ENCODE peak calls at places on chromosomes 6 and 20, in eight cellular contexts. I, Z, A, U, K, M, S and J are unnamed samples.

GRCh38 chr6:108667984-108668383 is 107.3 kb downstream of the FOXO3 start:
- DNase-seq in K (no peak), U (no peak), I (no peak), S (no peak), M (peak), Z (peak), A (no peak), J (peak)

GRCh38 chr6:112296122-112296521 is 41.8 kb upstream of the LAMA4 start:
- DNase-seq in U (no peak), K (no peak), S (no peak), I (no peak), A (no peak), M (peak), Z (peak), J (peak)

GRCh38 chr20:24766826-24767622 is 182.0 kb upstream of the CST7 start:
- DNase-seq in A (no peak), S (peak), Z (no peak), M (no peak), U (no peak), I (no peak), K (no peak), J (no peak)

GRCh38 chr6:80728830-80729229 is 622.4 kb downstream of the BCKDHB start:
- DNase-seq in U (no peak), Z (no peak), I (no peak), K (no peak), M (peak), S (no peak), A (no peak), J (no peak)

GRCh38 chr6:117547688-117548621 is 54.4 kb downstream of the GOPC start:
- DNase-seq in Z (no peak), A (no peak), I (no peak), S (peak), U (no peak), K (peak), M (peak), J (peak)

GRCh38 chr6:79612918-79613317 is 18.2 kb upstream of the SH3BGRL2 start:
- DNase-seq in I (peak), K (no peak), Z (no peak), M (no peak), U (no peak), S (no peak), A (no peak), J (no peak)

GRCh38 chr20:1734269-1734858 is 76.8 kb upstream of the SIRPG start:
- DNase-seq in U (no peak), Z (peak), M (peak), S (no peak), A (no peak), K (no peak), I (peak), J (peak)

GRCh38 chr6:63527658-63528514 is 44.4 kb upstream of the LOC128125822 start:
- DNase-seq in M (peak), U (peak), K (peak), A (peak), Z (peak), S (no peak), I (no peak), J (peak)

GRCh38 chr6:6569043-6569442 is 19.5 kb upstream of the LY86 start:
- DNase-seq in Z (no peak), A (no peak), I (peak), K (no peak), U (no peak), S (no peak), M (no peak), J (no peak)

GRCh38 chr6:26215200-26216014 is 128.2 kb downstream of the HFE start:
- DNase-seq in K (no peak), I (no peak), A (no peak), U (no peak), M (no peak), Z (peak), S (no peak), J (peak)

GRCh38 chr6:14113951-14114350 is 3.6 kb upstream of the CD83 start:
- DNase-seq in U (no peak), I (no peak), K (no peak), A (no peak), Z (no peak), M (no peak), S (no peak), J (no peak)

GRCh38 chr6:148364056-148364844 is 21.6 kb downstream of the SASH1 start:
- DNase-seq in U (no peak), Z (peak), S (no peak), M (peak), I (no peak), K (no peak), A (peak), J (peak)

GRCh38 chr6:138099832-138100231 is 7.4 kb downstream of the PERP start:
- DNase-seq in K (no peak), S (no peak), U (no peak), M (peak), I (no peak), A (peak), Z (peak), J (peak)

GRCh38 chr6:111541720-111542065 is 58.7 kb upstream of the REV3L start:
- DNase-seq in U (no peak), Z (no peak), A (no peak), S (no peak), M (no peak), I (no peak), K (no peak), J (no peak)

GRCh38 chr6:4564746-4565145 is 211.5 kb upstream of the CDYL start:
- DNase-seq in K (no peak), M (no peak), A (no peak), U (no peak), Z (peak), S (no peak), I (no peak), J (no peak)

GRCh38 chr20:41869261-41869660 is 251.1 kb upstream of the CHD6 start:
- DNase-seq in Z (no peak), I (no peak), S (no peak), M (no peak), A (no peak), K (no peak), U (no peak), J (no peak)

GRCh38 chr6:159008656-159009288 is 8.8 kb upstream of the RSPH3 start:
- DNase-seq in Z (peak), S (no peak), I (no peak), A (no peak), M (peak), U (no peak), K (no peak), J (peak)

GRCh38 chr6:44247338-44248302 is 719 bp downstream of the HSP90AB1 start:
- DNase-seq in U (no peak), S (peak), M (peak), I (no peak), A (no peak), K (peak), Z (peak), J (peak)

GRCh38 chr20:17992847-17993508 is 24.2 kb downstream of the MGME1 start:
- DNase-seq in K (no peak), Z (no peak), M (no peak), S (no peak), A (no peak), U (no peak), I (no peak), J (peak)

GRCh38 chr6:82143041-82143481 is 104.5 kb downstream of the IBTK start:
- DNase-seq in Z (peak), K (no peak), S (no peak), M (peak), U (no peak), I (no peak), A (no peak), J (no peak)

GRCh38 chr6:17663203-17663602 is 43.5 kb downstream of the NUP153 start:
- DNase-seq in S (no peak), K (no peak), U (no peak), A (no peak), I (no peak), Z (no peak), M (no peak), J (no peak)

GRCh38 chr6:5412017-5412416 is 150.7 kb downstream of the FARS2 start:
- DNase-seq in Z (no peak), U (no peak), M (no peak), S (no peak), I (no peak), A (no peak), K (no peak), J (no peak)

GRCh38 chr6:134449004-134449403 is 131.1 kb upstream of the SGK1 start:
- DNase-seq in Z (no peak), A (no peak), I (no peak), U (no peak), M (no peak), K (no peak), S (no peak), J (no peak)

GRCh38 chr20:45972500-45973183 is 639 bp upstream of the ZNF335 start:
- DNase-seq in S (no peak), M (no peak), U (no peak), Z (no peak), K (peak), I (no peak), A (no peak), J (no peak)

GRCh38 chr6:114559419-114559818 is 216.6 kb upstream of the HS3ST5 start:
- DNase-seq in M (no peak), S (no peak), Z (no peak), A (no peak), K (no peak), I (no peak), U (no peak), J (no peak)

GRCh38 chr6:14676084-14676483 is 558.5 kb downstream of the CD83 start:
- DNase-seq in U (no peak), A (no peak), S (no peak), Z (peak), I (no peak), K (no peak), M (peak), J (peak)

GRCh38 chr6:139133272-139133671 is 1.6 kb upstream of the HECA start:
- DNase-seq in I (no peak), K (peak), M (no peak), Z (peak), U (no peak), A (no peak), S (no peak), J (no peak)

GRCh38 chr6:36033935-36034334 is 6.3 kb downstream of the MAPK14 start:
- DNase-seq in U (no peak), S (no peak), A (no peak), M (peak), K (no peak), I (no peak), Z (peak), J (peak)

GRCh38 chr6:162940426-162940825 is 212.7 kb downstream of the PACRG start:
- DNase-seq in S (no peak), Z (no peak), A (no peak), I (no peak), K (no peak), U (no peak), M (peak), J (peak)

GRCh38 chr6:43972915-43973304 is 154.3 kb downstream of the MRPL14 start:
- DNase-seq in A (peak), U (peak), M (peak), I (no peak), S (peak), K (peak), Z (peak), J (peak)

GRCh38 chr6:106085984-106086832 is at the start of gene PRDM1:
- DNase-seq in Z (peak), A (no peak), K (peak), S (peak), M (peak), U (no peak), I (peak), J (peak)

GRCh38 chr20:64108731-64109389 is 1.5 kb upstream of the NPBWR2 start:
- DNase-seq in U (no peak), Z (no peak), A (no peak), M (no peak), K (peak), I (no peak), S (peak), J (no peak)

GRCh38 chr6:111602481-111603404 is 2.9 kb downstream of the TRAF3IP2 start:
- DNase-seq in M (peak), U (no peak), S (peak), A (no peak), Z (peak), I (no peak), K (peak), J (peak)

GRCh38 chr6:35955071-35955470 is 34.2 kb upstream of the SRPK1 start:
- DNase-seq in K (no peak), I (no peak), M (peak), Z (peak), A (no peak), S (no peak), U (no peak), J (no peak)

GRCh38 chr6:131060311-131060710 is 2.7 kb downstream of the EPB41L2 start:
- DNase-seq in Z (peak), M (peak), A (no peak), K (no peak), I (no peak), U (peak), S (no peak), J (peak)

GRCh38 chr20:31260326-31260932 is 3.0 kb downstream of the DEFB115 start:
- DNase-seq in M (no peak), A (no peak), S (no peak), U (no peak), Z (no peak), K (no peak), I (no peak), J (peak)
- TF ChIP-seq CTCF in M (peak), A (no peak), S (no peak), U (no peak), Z (no peak), K (no peak), I (no peak), J (peak)

DNA sequence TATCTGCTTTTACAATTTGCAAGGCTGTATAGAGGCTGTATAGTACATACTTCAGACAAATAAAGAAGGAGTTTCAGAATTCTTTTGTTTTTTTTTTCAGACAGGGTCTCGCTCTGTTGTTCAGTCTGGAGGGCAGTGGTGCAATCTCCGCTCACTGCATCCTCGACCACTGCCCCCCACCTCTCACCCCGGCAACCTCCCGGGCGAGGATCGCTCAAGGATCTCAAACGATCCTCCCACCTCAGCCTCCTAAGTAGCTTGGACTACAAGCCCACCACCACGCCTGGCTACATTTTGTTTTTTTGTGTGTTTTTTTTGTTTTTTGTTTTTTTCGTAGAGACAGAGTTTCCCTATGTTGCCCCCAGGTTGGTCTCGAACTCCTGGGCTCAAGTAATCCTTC is 1.8 kb downstream of the FASTKD5 start:
- DNase-seq in A (no peak), U (no peak), K (no peak), Z (no peak), S (no peak), I (no peak), M (no peak), J (no peak)
- H3K4me3 ChIP-seq in A (no peak), U (no peak), K (peak), Z (peak), S (peak), I (peak), M (peak), J (no peak)

GRCh38 chr6:157999100-158000051 is 17.7 kb downstream of the SYNJ2 start:
- DNase-seq in S (no peak), Z (no peak), A (no peak), I (no peak), K (no peak), U (no peak), M (no peak), J (no peak)
- TF ChIP-seq CTCF in S (no peak), Z (no peak), A (no peak), I (no peak), K (no peak), U (no peak), M (no peak), J (no peak)

DNA sequence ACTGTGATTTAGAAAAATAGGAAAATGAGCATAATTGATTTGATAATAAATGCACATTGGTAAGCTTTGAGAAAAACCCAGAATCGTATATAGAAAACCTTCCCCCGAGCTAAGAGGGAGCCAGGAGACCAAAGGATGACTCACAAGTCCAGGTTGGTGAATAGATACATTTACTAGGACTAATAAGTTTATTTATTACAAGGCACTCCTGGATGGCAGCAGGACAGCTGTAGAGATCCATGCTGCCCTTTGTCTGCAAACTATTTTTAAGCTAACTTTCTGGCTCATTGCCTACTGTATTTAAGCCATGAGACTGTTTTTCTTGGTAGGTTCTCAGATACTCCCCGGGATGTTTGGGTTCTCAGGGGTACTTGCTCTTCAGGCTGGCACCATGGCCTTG is 13.4 kb downstream of the CASP8AP2 start:
- DNase-seq in S (no peak), U (no peak), Z (peak), A (no peak), I (no peak), M (peak), K (no peak), J (peak)
- H3K4me3 ChIP-seq in S (no peak), U (no peak), Z (no peak), A (no peak), I (no peak), M (no peak), K (no peak), J (no peak)